ENCODE peak calls at places on chromosomes 6 and 20, in four cellular contexts. One of them, this sample, is unnamed.

GRCh38 chr6:70398783-70399730 is 14.3 kb upstream of the FAM135A start:
- DNase-seq in HS-5: peak; percentile 49
- DNase-seq in H54: peak; percentile 23
- DNase-seq in fibroblast of the aortic adventitia: peak; percentile 27
- DNase-seq in this sample: no peak

GRCh38 chr6:17156966-17157365 is 55.1 kb downstream of the STMND1 start:
- DNase-seq in fibroblast of the aortic adventitia: no peak
- DNase-seq in H54: no peak
- DNase-seq in HS-5: no peak
- DNase-seq in this sample: no peak

GRCh38 chr20:57385940-57386339 is 5.3 kb upstream of the RBM38 start:
- DNase-seq in fibroblast of the aortic adventitia: no peak
- DNase-seq in H54: no peak
- DNase-seq in HS-5: no peak
- DNase-seq in this sample: no peak

GRCh38 chr6:3752538-3753227 is 1.2 kb upstream of the PXDC1 start:
- DNase-seq in H54: no peak
- DNase-seq in HS-5: no peak
- DNase-seq in fibroblast of the aortic adventitia: no peak
- DNase-seq in this sample: no peak

GRCh38 chr6:7341989-7342742 is 29.2 kb upstream of the SSR1 start:
- DNase-seq in HS-5: peak; percentile 6
- DNase-seq in H54: no peak
- DNase-seq in fibroblast of the aortic adventitia: no peak
- DNase-seq in this sample: no peak

GRCh38 chr20:24991897-24992419 is 593 bp downstream of the APMAP start:
- DNase-seq in H54: peak; percentile 20
- DNase-seq in HS-5: no peak
- DNase-seq in fibroblast of the aortic adventitia: peak; percentile 14
- DNase-seq in this sample: peak; percentile 53

GRCh38 chr20:20603339-20603990 is 109.0 kb downstream of the RALGAPA2 start:
- DNase-seq in HS-5: no peak
- DNase-seq in H54: no peak
- DNase-seq in fibroblast of the aortic adventitia: no peak
- DNase-seq in this sample: no peak

GRCh38 chr6:135088232-135088760 is 33.7 kb upstream of the HBS1L start:
- DNase-seq in H54: no peak
- DNase-seq in fibroblast of the aortic adventitia: no peak
- DNase-seq in HS-5: no peak
- DNase-seq in this sample: no peak

GRCh38 chr6:40285535-40285934 is 301.6 kb downstream of the LRFN2 start:
- DNase-seq in H54: no peak
- DNase-seq in HS-5: no peak
- DNase-seq in fibroblast of the aortic adventitia: no peak
- DNase-seq in this sample: no peak

GRCh38 chr6:24879351-24879750 is 56.4 kb downstream of the RIPOR2 start:
- DNase-seq in H54: no peak
- DNase-seq in fibroblast of the aortic adventitia: no peak
- DNase-seq in HS-5: no peak
- DNase-seq in this sample: no peak

GRCh38 chr6:28985396-28986164 is 19.5 kb downstream of the ZNF311 start:
- DNase-seq in fibroblast of the aortic adventitia: peak; percentile 98
- DNase-seq in HS-5: peak; percentile 91
- DNase-seq in H54: peak; percentile 74
- DNase-seq in this sample: peak; percentile 97